ENCODE peak calls at places on chromosomes 12 and 14, in four cellular contexts. One of them, this sample, is unnamed.

GRCh38 chr12:93609281-93610192 is 37.1 kb downstream of the SOCS2 start:
- DNase-seq in A549: peak
- DNase-seq in sigmoid colon: no peak
- DNase-seq in transverse colon: no peak
- DNase-seq in this sample: no peak

GRCh38 chr14:94119071-94119470 is 8.5 kb downstream of the IFI27 start:
- DNase-seq in sigmoid colon: peak
- DNase-seq in transverse colon: no peak
- DNase-seq in A549: no peak
- DNase-seq in this sample: no peak

GRCh38 chr14:43031598-43031997 is 1424.9 kb downstream of the LRFN5 start:
- DNase-seq in sigmoid colon: no peak
- DNase-seq in A549: peak
- DNase-seq in transverse colon: no peak
- DNase-seq in this sample: no peak

GRCh38 chr14:105060751-105061427 is 4.3 kb downstream of the GPR132 start:
- DNase-seq in transverse colon: peak
- DNase-seq in sigmoid colon: peak
- DNase-seq in A549: no peak
- DNase-seq in this sample: no peak

GRCh38 chr12:62481843-62482540 is 15.4 kb downstream of the MON2 start:
- DNase-seq in sigmoid colon: no peak
- DNase-seq in transverse colon: no peak
- DNase-seq in A549: no peak
- DNase-seq in this sample: no peak

GRCh38 chr12:5456906-5457305 is 25.0 kb downstream of the NTF3 start:
- DNase-seq in A549: no peak
- DNase-seq in transverse colon: no peak
- DNase-seq in sigmoid colon: no peak
- DNase-seq in this sample: peak

GRCh38 chr12:12612403-12612802 is 727 bp downstream of the CREBL2 start:
- DNase-seq in A549: peak
- DNase-seq in transverse colon: no peak
- DNase-seq in sigmoid colon: no peak
- DNase-seq in this sample: peak

GRCh38 chr14:79809849-79810612 is 401.3 kb downstream of the DIO2 start:
- DNase-seq in transverse colon: peak
- DNase-seq in A549: peak
- DNase-seq in sigmoid colon: no peak
- DNase-seq in this sample: no peak

GRCh38 chr14:59123975-59124374 is 64.5 kb upstream of the DAAM1 start:
- DNase-seq in A549: peak
- DNase-seq in transverse colon: no peak
- DNase-seq in sigmoid colon: no peak
- DNase-seq in this sample: no peak

GRCh38 chr14:37124617-37125016 is 47.8 kb downstream of the SLC25A21 start:
- DNase-seq in sigmoid colon: no peak
- DNase-seq in transverse colon: no peak
- DNase-seq in A549: peak
- DNase-seq in this sample: no peak

GRCh38 chr12:11793896-11794295 is 144.4 kb downstream of the ETV6 start:
- DNase-seq in transverse colon: no peak
- DNase-seq in sigmoid colon: no peak
- DNase-seq in A549: no peak
- DNase-seq in this sample: no peak

GRCh38 chr12:31412292-31412801 is 86.4 kb upstream of the SINHCAF start:
- DNase-seq in sigmoid colon: no peak
- DNase-seq in transverse colon: no peak
- DNase-seq in A549: no peak
- DNase-seq in this sample: no peak

GRCh38 chr14:77000340-77001235 is 27.9 kb downstream of the IRF2BPL start:
- DNase-seq in sigmoid colon: peak
- DNase-seq in A549: no peak
- DNase-seq in transverse colon: no peak
- DNase-seq in this sample: no peak

GRCh38 chr12:1670815-1671268 is 20.0 kb upstream of the ADIPOR2 start:
- DNase-seq in sigmoid colon: no peak
- DNase-seq in transverse colon: peak
- DNase-seq in A549: no peak
- DNase-seq in this sample: no peak

DNA sequence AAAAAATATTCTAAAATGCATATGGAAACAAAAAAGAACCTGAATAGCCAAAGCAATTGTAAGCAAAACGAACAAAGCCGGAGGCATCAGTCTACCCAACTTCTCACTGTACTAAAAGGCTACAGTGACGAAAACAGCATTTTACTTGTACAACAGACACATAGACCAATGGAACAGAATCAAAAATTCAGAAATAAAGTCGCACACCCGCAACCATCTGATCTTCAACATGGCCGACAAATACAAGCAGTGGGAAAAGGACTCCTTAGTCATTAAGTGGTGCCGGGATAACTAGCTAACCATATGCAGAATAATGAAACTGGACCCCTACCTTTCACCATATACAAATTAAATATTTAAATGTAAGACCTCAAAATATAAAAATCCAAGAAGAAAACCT is 203.9 kb upstream of the PPFIA2 start:
- DNase-seq in transverse colon: no peak
- DNase-seq in sigmoid colon: no peak
- DNase-seq in A549: no peak
- DNase-seq in this sample: no peak
- TF ChIP-seq POLR2A in transverse colon: no peak
- TF ChIP-seq POLR2A in sigmoid colon: no peak
- TF ChIP-seq POLR2A in A549: no peak
- TF ChIP-seq POLR2A in this sample: no peak

GRCh38 chr12:75705749-75706719 is 194.6 kb upstream of the KRR1 start:
- DNase-seq in transverse colon: no peak
- DNase-seq in A549: peak
- DNase-seq in sigmoid colon: peak
- DNase-seq in this sample: peak
- TF ChIP-seq POLR2A in transverse colon: no peak
- TF ChIP-seq POLR2A in A549: no peak
- TF ChIP-seq POLR2A in sigmoid colon: no peak
- TF ChIP-seq POLR2A in this sample: no peak

GRCh38 chr12:66188584-66189475 is at the start of gene IRAK3:
- DNase-seq in transverse colon: peak
- DNase-seq in A549: peak
- DNase-seq in sigmoid colon: peak
- DNase-seq in this sample: no peak
- TF ChIP-seq POLR2A in transverse colon: peak
- TF ChIP-seq POLR2A in A549: no peak
- TF ChIP-seq POLR2A in sigmoid colon: peak
- TF ChIP-seq POLR2A in this sample: no peak

DNA sequence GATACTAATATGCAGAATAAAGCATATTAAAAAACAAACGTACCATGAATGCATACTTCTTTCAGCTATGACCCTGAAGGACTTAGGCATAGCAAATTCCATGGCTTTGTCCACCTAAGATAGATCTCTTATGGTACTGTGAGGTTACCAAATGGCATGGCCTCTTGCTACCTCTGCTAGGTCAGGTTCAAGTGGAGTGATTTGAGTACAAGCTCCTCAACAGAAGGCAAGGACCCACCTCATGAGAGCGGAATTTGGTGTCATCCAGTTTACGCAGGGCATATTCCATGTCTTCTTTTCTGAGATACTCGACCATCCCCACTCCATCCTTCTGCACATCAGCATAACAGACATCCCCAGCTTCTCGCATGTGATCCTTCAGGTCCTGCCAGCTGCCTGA is 5.8 kb downstream of the SRSF9 start:
- DNase-seq in A549: no peak
- DNase-seq in transverse colon: no peak
- DNase-seq in sigmoid colon: no peak
- DNase-seq in this sample: no peak
- TF ChIP-seq POLR2A in A549: no peak
- TF ChIP-seq POLR2A in transverse colon: no peak
- TF ChIP-seq POLR2A in sigmoid colon: no peak
- TF ChIP-seq POLR2A in this sample: no peak

DNA sequence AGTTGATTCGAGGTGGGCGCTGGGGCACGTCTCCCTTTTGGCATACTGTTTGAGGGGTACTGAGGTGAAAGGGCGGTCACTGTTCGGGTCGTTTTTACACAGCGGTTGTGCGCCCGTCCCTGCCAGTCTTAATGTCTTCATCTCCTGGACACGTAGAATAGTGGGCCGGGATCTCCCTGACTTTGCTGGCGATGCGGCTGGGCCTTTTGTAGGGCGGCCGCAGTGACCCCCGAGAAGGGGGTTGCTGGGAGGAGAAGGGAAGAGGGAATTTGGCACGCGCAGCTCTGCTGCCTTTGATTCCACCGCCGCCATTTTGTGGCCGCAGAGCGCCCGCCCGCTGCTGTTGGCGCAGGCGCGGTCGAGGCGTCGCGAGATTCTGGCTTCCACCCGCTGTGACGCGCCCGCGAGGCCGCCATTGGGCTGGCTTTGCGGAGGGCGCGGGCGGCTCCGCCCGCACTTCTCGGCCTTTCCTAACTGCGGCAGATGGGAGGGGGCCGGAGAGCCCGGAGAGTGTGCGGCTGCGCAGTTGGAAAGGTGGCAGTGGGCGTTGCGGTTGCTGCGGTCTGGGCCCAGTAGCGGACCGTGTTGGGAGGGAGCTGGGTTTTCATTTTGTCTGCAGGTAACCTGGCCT is 542 bp downstream of the SRSF5 start:
- DNase-seq in transverse colon: peak
- DNase-seq in sigmoid colon: peak
- DNase-seq in A549: peak
- DNase-seq in this sample: peak
- TF ChIP-seq POLR2A in transverse colon: peak
- TF ChIP-seq POLR2A in sigmoid colon: peak
- TF ChIP-seq POLR2A in A549: peak
- TF ChIP-seq POLR2A in this sample: peak

This sample was measured in H54.